ENCODE peak calls at places on chromosome 20, in six cellular contexts. One of them, this sample, is unnamed.

GRCh38 chr20:19888269-19888669 is 128.9 kb upstream of the NAA20 start:
- DNase-seq in GM12878: no peak
- DNase-seq in prostate gland: peak
- DNase-seq in HepG2: no peak
- DNase-seq in transverse colon: peak
- DNase-seq in uterus: no peak
- DNase-seq in this sample: no peak

GRCh38 chr20:34862724-34863123 is 9.9 kb downstream of the GGT7 start:
- DNase-seq in GM12878: no peak
- DNase-seq in HepG2: no peak
- DNase-seq in transverse colon: no peak
- DNase-seq in prostate gland: no peak
- DNase-seq in uterus: no peak
- DNase-seq in this sample: no peak

GRCh38 chr20:23655551-23656211 is 17.9 kb upstream of the CST3 start:
- DNase-seq in GM12878: no peak
- DNase-seq in transverse colon: peak
- DNase-seq in prostate gland: no peak
- DNase-seq in uterus: peak
- DNase-seq in HepG2: no peak
- DNase-seq in this sample: peak

GRCh38 chr20:35523298-35523888 is 6.1 kb downstream of the C20orf173 start:
- DNase-seq in GM12878: no peak
- DNase-seq in uterus: no peak
- DNase-seq in prostate gland: no peak
- DNase-seq in HepG2: peak
- DNase-seq in transverse colon: no peak
- DNase-seq in this sample: no peak

GRCh38 chr20:6122111-6122872 is 538 bp downstream of the FERMT1 start:
- DNase-seq in uterus: no peak
- DNase-seq in transverse colon: peak
- DNase-seq in HepG2: peak
- DNase-seq in prostate gland: peak
- DNase-seq in GM12878: no peak
- DNase-seq in this sample: no peak

GRCh38 chr20:64114356-64114971 is 7.1 kb upstream of the NPBWR2 start:
- DNase-seq in HepG2: no peak
- DNase-seq in GM12878: no peak
- DNase-seq in transverse colon: peak
- DNase-seq in prostate gland: no peak
- DNase-seq in uterus: no peak
- DNase-seq in this sample: no peak

GRCh38 chr20:29689411-29690225 is 1567.8 kb upstream of the DEFB115 start:
- DNase-seq in HepG2: no peak
- DNase-seq in GM12878: no peak
- DNase-seq in uterus: no peak
- DNase-seq in prostate gland: no peak
- DNase-seq in transverse colon: no peak
- DNase-seq in this sample: no peak

GRCh38 chr20:64109831-64110391 is 2.5 kb upstream of the NPBWR2 start:
- DNase-seq in uterus: no peak
- DNase-seq in prostate gland: no peak
- DNase-seq in transverse colon: peak
- DNase-seq in GM12878: no peak
- DNase-seq in HepG2: no peak
- DNase-seq in this sample: no peak

GRCh38 chr20:4613718-4614620 is 107.7 kb upstream of the PRND start:
- DNase-seq in prostate gland: no peak
- DNase-seq in uterus: no peak
- DNase-seq in GM12878: peak
- DNase-seq in transverse colon: peak
- DNase-seq in HepG2: peak
- DNase-seq in this sample: no peak

GRCh38 chr20:53611449-53611894 is 17.8 kb upstream of the ZNF217 start:
- DNase-seq in uterus: peak
- DNase-seq in transverse colon: peak
- DNase-seq in GM12878: peak
- DNase-seq in prostate gland: no peak
- DNase-seq in HepG2: no peak
- DNase-seq in this sample: peak
- TF ChIP-seq POLR2A in uterus: no peak
- TF ChIP-seq POLR2A in transverse colon: no peak
- TF ChIP-seq POLR2A in GM12878: no peak
- TF ChIP-seq POLR2A in prostate gland: no peak
- TF ChIP-seq POLR2A in HepG2: no peak
- TF ChIP-seq POLR2A in this sample: no peak

GRCh38 chr20:32460231-32460630 is 102.1 kb downstream of the ASXL1 start:
- DNase-seq in GM12878: no peak
- DNase-seq in uterus: no peak
- DNase-seq in prostate gland: no peak
- DNase-seq in HepG2: no peak
- DNase-seq in transverse colon: no peak
- DNase-seq in this sample: no peak
- TF ChIP-seq CTCF in GM12878: no peak
- TF ChIP-seq CTCF in uterus: no peak
- TF ChIP-seq CTCF in prostate gland: no peak
- TF ChIP-seq CTCF in HepG2: no peak
- TF ChIP-seq CTCF in transverse colon: no peak
- TF ChIP-seq CTCF in this sample: no peak

GRCh38 chr20:37526839-37527637 is 638 bp downstream of the BLCAP start:
- DNase-seq in GM12878: no peak
- DNase-seq in HepG2: no peak
- DNase-seq in uterus: no peak
- DNase-seq in prostate gland: no peak
- DNase-seq in transverse colon: peak
- DNase-seq in this sample: no peak

GRCh38 chr20:37524859-37525708 is 2.6 kb downstream of the BLCAP start:
- DNase-seq in transverse colon: peak
- DNase-seq in HepG2: no peak
- DNase-seq in uterus: no peak
- DNase-seq in prostate gland: peak
- DNase-seq in GM12878: no peak
- DNase-seq in this sample: no peak

GRCh38 chr20:37524221-37524700 is 3.2 kb downstream of the NNAT start:
- DNase-seq in uterus: no peak
- DNase-seq in GM12878: no peak
- DNase-seq in prostate gland: peak
- DNase-seq in transverse colon: peak
- DNase-seq in HepG2: no peak
- DNase-seq in this sample: no peak

GRCh38 chr20:37526238-37526838 is 1.3 kb downstream of the BLCAP start:
- DNase-seq in HepG2: peak
- DNase-seq in transverse colon: peak
- DNase-seq in uterus: no peak
- DNase-seq in GM12878: no peak
- DNase-seq in prostate gland: peak
- DNase-seq in this sample: no peak

GRCh38 chr20:37525810-37526209 is 1.9 kb downstream of the BLCAP start:
- DNase-seq in uterus: no peak
- DNase-seq in HepG2: no peak
- DNase-seq in prostate gland: no peak
- DNase-seq in GM12878: no peak
- DNase-seq in transverse colon: peak
- DNase-seq in this sample: no peak
- H3K4me3 ChIP-seq in uterus: peak
- H3K4me3 ChIP-seq in HepG2: peak
- H3K4me3 ChIP-seq in prostate gland: no peak
- H3K4me3 ChIP-seq in GM12878: peak
- H3K4me3 ChIP-seq in transverse colon: no peak
- H3K4me3 ChIP-seq in this sample: peak

DNA sequence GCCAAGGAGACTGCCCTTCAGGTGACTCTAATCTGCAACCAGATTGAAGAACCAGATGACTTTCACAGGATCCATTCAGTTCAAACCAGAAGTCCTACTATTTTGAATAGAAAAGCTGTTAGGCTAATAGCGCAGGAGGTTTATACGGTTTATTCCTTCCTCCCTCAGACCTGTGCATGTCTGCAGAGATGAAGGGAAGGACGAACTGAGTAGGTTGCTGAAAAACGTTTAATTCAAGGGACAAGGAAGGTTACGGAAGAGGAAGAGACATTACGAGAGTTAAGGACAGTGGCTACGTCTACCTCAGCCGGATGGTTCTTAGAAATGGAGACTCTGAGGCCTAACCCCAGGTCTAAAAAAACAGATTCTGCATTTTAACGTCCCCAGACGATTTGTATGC is 978 bp downstream of the AURKA start:
- DNase-seq in HepG2: no peak
- DNase-seq in GM12878: no peak
- DNase-seq in uterus: no peak
- DNase-seq in prostate gland: no peak
- DNase-seq in transverse colon: no peak
- DNase-seq in this sample: no peak
- TF ChIP-seq POLR2A in HepG2: no peak
- TF ChIP-seq POLR2A in GM12878: no peak
- TF ChIP-seq POLR2A in uterus: no peak
- TF ChIP-seq POLR2A in prostate gland: no peak
- TF ChIP-seq POLR2A in transverse colon: no peak
- TF ChIP-seq POLR2A in this sample: no peak

DNA sequence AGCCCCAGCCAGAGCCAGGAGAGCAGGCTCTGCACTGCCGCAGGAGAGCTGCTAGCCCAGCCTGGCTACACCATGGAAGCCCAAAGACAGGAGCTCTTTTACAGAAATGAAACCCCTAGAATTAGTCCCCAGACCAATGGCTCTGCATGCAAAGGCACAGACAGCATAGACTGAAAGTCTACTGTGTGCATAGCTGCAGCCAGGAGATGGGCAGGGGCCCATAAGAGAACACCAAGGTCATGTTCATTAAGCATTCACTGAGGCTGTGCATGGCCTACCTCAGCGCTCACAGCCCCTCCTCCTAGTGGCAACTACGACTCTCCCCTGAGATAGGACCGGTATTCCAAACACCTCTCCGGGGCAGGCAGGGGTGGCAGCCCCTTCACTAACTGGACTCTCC is 34.9 kb downstream of the SNX5 start:
- DNase-seq in transverse colon: no peak
- DNase-seq in prostate gland: no peak
- DNase-seq in uterus: no peak
- DNase-seq in GM12878: no peak
- DNase-seq in HepG2: peak
- DNase-seq in this sample: no peak
- TF ChIP-seq CTCF in transverse colon: no peak
- TF ChIP-seq CTCF in prostate gland: no peak
- TF ChIP-seq CTCF in uterus: no peak
- TF ChIP-seq CTCF in GM12878: no peak
- TF ChIP-seq CTCF in HepG2: peak
- TF ChIP-seq CTCF in this sample: no peak

GRCh38 chr20:57716202-57716601 is 6.4 kb upstream of the PMEPA1 start:
- DNase-seq in transverse colon: no peak
- DNase-seq in GM12878: no peak
- DNase-seq in uterus: no peak
- DNase-seq in prostate gland: no peak
- DNase-seq in HepG2: no peak
- DNase-seq in this sample: no peak

GRCh38 chr20:57719951-57720350 is 10.1 kb upstream of the PMEPA1 start:
- DNase-seq in GM12878: no peak
- DNase-seq in prostate gland: no peak
- DNase-seq in HepG2: no peak
- DNase-seq in uterus: no peak
- DNase-seq in transverse colon: no peak
- DNase-seq in this sample: no peak

GRCh38 chr20:57716893-57717292 is 7.1 kb upstream of the PMEPA1 start:
- DNase-seq in prostate gland: no peak
- DNase-seq in HepG2: no peak
- DNase-seq in uterus: no peak
- DNase-seq in transverse colon: no peak
- DNase-seq in GM12878: no peak
- DNase-seq in this sample: no peak

GRCh38 chr20:57718490-57719009 is 8.7 kb upstream of the PMEPA1 start:
- DNase-seq in prostate gland: peak
- DNase-seq in transverse colon: peak
- DNase-seq in uterus: peak
- DNase-seq in HepG2: peak
- DNase-seq in GM12878: peak
- DNase-seq in this sample: no peak

DNA sequence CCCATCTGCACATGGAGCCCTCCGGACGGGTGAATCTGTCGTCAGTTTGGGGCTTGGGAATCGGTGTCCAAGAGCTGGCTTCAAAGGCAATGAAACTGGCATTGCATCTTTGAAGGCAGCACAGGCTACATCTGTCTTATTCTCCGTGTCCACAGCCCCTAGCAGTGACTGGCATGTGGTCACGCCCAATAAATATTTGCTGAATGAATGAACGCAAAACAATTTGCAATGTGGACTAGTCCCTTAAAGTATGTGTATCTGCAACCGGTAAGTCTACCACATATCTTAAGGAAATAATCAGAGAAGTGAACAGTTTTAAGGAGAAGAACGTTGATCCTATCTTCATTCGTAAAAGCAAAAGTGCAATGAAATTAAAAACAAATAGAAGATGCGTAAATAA is 8.0 kb upstream of the PMEPA1 start:
- DNase-seq in uterus: no peak
- DNase-seq in prostate gland: peak
- DNase-seq in GM12878: no peak
- DNase-seq in HepG2: no peak
- DNase-seq in transverse colon: no peak
- DNase-seq in this sample: no peak
- H3K4me3 ChIP-seq in uterus: no peak
- H3K4me3 ChIP-seq in prostate gland: no peak
- H3K4me3 ChIP-seq in GM12878: no peak
- H3K4me3 ChIP-seq in HepG2: no peak
- H3K4me3 ChIP-seq in transverse colon: no peak
- H3K4me3 ChIP-seq in this sample: no peak

GRCh38 chr20:2840138-2840966 is at the start of the genes PCED1A and VPS16:
- DNase-seq in GM12878: peak
- DNase-seq in prostate gland: peak
- DNase-seq in HepG2: peak
- DNase-seq in transverse colon: peak
- DNase-seq in uterus: peak
- DNase-seq in this sample: no peak

GRCh38 chr20:2839732-2840137 is 720 bp downstream of the PCED1A start:
- DNase-seq in prostate gland: no peak
- DNase-seq in uterus: no peak
- DNase-seq in HepG2: no peak
- DNase-seq in transverse colon: no peak
- DNase-seq in GM12878: no peak
- DNase-seq in this sample: peak

GRCh38 chr20:2838847-2839671 is 1.4 kb downstream of the PCED1A start:
- DNase-seq in transverse colon: no peak
- DNase-seq in prostate gland: no peak
- DNase-seq in HepG2: no peak
- DNase-seq in GM12878: no peak
- DNase-seq in uterus: no peak
- DNase-seq in this sample: no peak

GRCh38 chr20:2838170-2838797 is 2.2 kb downstream of the PCED1A start:
- DNase-seq in prostate gland: no peak
- DNase-seq in uterus: no peak
- DNase-seq in GM12878: peak
- DNase-seq in transverse colon: no peak
- DNase-seq in HepG2: no peak
- DNase-seq in this sample: peak

DNA sequence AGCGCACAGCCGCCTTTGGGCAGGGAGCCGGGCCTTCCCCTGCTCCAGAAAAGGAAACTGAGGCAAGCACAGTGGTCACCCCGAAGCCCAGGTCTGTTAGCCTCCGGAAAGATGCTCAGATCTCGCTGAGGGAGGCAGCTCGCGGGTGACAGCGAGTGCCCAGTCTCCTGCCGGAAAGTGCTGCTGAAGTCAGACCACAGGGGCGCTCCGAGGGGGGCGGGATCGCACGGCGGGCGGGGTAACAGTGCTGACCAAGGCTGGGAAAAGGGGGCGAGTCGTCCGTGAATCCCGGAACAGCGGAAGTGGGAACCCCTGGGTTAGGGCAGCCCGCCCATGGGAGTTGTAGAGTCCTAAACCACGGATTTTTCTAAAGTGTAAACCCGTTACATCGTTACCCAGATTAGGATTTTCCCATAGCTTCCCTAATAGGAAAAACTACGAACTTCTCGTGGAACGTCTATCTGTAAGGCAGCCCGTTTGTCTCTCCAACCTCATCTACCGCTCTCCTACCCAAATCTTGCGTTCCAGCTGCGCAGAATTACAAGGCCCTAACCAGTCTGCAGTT is 504 bp downstream of the VPS16 start:
- DNase-seq in transverse colon: peak
- DNase-seq in uterus: peak
- DNase-seq in GM12878: no peak
- DNase-seq in HepG2: peak
- DNase-seq in prostate gland: peak
- DNase-seq in this sample: no peak
- TF ChIP-seq POLR2A in transverse colon: no peak
- TF ChIP-seq POLR2A in uterus: no peak
- TF ChIP-seq POLR2A in GM12878: no peak
- TF ChIP-seq POLR2A in HepG2: peak
- TF ChIP-seq POLR2A in prostate gland: no peak
- TF ChIP-seq POLR2A in this sample: no peak